ENCODE peak calls at places on chromosomes 5 and 9, in seven cellular contexts. E is IMR-90, R is colonic mucosa, N is H1, G is SK-N-SH, H is MM.1S, Q is PC-3. A is an unnamed sample.

GRCh38 chr5:112646139-112646941 is 91.3 kb upstream of the APC start:
- DNase-seq in E (no peak), R (no peak), N (no peak), G (no peak), H (no peak), Q (no peak), A (no peak)

GRCh38 chr5:145236127-145236526 is 599.0 kb downstream of the PRELID2 start:
- DNase-seq in E (peak), R (no peak), N (no peak), G (no peak), H (no peak), Q (no peak), A (no peak)

GRCh38 chr5:13987843-13988464 is 43.5 kb upstream of the DNAH5 start:
- DNase-seq in E (peak), R (peak), N (no peak), G (peak), H (peak), Q (peak), A (peak)

GRCh38 chr9:83197611-83198010 is 134.7 kb upstream of the RASEF start:
- DNase-seq in E (no peak), R (no peak), N (no peak), G (no peak), H (no peak), Q (no peak), A (no peak)

GRCh38 chr5:169024426-169024825 is 276.5 kb downstream of the SLIT3 start:
- DNase-seq in E (no peak), R (no peak), N (no peak), G (no peak), H (no peak), Q (no peak), A (no peak)

GRCh38 chr5:154708845-154709244 is 46.3 kb upstream of the LARP1 start:
- DNase-seq in E (peak), R (no peak), N (no peak), G (no peak), H (no peak), Q (peak), A (no peak)

GRCh38 chr5:128671861-128672414 is 133.9 kb upstream of the FBN2 start:
- DNase-seq in E (no peak), R (no peak), N (no peak), G (no peak), H (no peak), Q (no peak), A (no peak)

GRCh38 chr5:96228449-96228848 is 204.6 kb downstream of the PCSK1 start:
- DNase-seq in E (peak), R (no peak), N (no peak), G (no peak), H (no peak), Q (peak), A (no peak)

GRCh38 chr5:122465086-122465485 is 153.0 kb downstream of the SNCAIP start:
- DNase-seq in E (no peak), R (no peak), N (no peak), G (no peak), H (no peak), Q (no peak), A (no peak)

GRCh38 chr5:139847790-139848507 is 52.3 kb downstream of the PSD2 start:
- DNase-seq in E (no peak), R (peak), N (no peak), G (peak), H (peak), Q (no peak), A (peak)

GRCh38 chr9:82475584-82476328 is 487.2 kb downstream of the SPATA31D1 start:
- DNase-seq in E (no peak), R (peak), N (no peak), G (no peak), H (no peak), Q (no peak), A (no peak)

GRCh38 chr9:137372693-137373610 is 50.0 kb downstream of the EXD3 start:
- DNase-seq in E (no peak), R (no peak), N (no peak), G (no peak), H (no peak), Q (no peak), A (no peak)

GRCh38 chr9:121737481-121737931 is 86.1 kb downstream of the DAB2IP start:
- DNase-seq in E (no peak), R (no peak), N (no peak), G (no peak), H (no peak), Q (no peak), A (no peak)

GRCh38 chr9:121478816-121479676 is 20.6 kb downstream of the GGTA1 start:
- DNase-seq in E (no peak), R (no peak), N (no peak), G (no peak), H (no peak), Q (no peak), A (no peak)

GRCh38 chr9:124346347-124347163 is 68.7 kb downstream of the PSMB7 start:
- DNase-seq in E (no peak), R (no peak), N (no peak), G (no peak), H (no peak), Q (no peak), A (no peak)

DNA sequence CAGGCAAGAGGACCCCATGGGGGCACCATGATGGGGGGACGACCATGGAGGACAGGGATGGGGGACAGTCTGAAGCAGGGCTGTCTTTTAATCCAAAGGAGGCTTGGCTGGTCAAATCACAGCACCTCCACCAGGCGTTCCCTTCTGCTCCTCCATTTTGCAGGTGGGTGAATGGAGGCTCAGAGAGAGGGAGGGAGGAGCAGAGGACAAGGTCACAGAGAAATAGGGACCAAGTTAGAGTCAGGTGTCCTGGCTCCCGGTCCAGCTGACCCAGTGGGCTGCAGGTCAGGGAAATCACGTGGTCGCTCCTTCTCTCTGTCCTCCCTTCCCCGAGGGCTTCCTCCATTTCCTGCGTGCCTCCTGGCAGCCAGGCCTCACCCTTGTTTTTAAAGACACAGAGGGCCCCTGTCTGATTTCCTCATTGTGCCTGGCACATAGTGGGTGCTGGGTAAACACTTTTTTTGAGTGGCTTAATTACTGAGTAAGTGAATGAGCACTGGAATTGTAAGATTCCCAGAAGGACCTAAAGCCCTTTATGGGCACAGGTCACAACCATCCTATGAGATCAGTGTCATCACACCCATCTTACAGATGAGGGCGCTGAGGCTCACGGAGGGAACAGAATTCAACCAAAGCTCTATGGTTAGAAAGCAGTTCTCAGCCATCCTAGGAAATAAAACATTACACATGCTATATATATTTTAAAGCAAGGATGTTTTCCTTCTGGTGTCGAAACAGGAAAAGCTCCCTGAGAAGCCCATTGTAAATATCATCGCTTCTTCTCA is 156.2 kb upstream of the SMIM23 start:
- DNase-seq in E (peak), R (no peak), N (no peak), G (no peak), H (peak), Q (peak), A (peak)
- H3K4me3 ChIP-seq in E (no peak), R (no peak), N (no peak), G (no peak), H (peak), Q (peak), A (no peak)

GRCh38 chr5:17252543-17252942 is 35.1 kb downstream of the BASP1 start:
- DNase-seq in E (peak), R (no peak), N (no peak), G (no peak), H (no peak), Q (peak), A (no peak)

GRCh38 chr5:17243287-17244063 is 26.0 kb downstream of the BASP1 start:
- DNase-seq in E (no peak), R (no peak), N (no peak), G (no peak), H (no peak), Q (no peak), A (no peak)

GRCh38 chr5:17248999-17249634 is 31.7 kb downstream of the BASP1 start:
- DNase-seq in E (peak), R (no peak), N (peak), G (no peak), H (no peak), Q (peak), A (no peak)
- TF ChIP-seq CTCF in E (no peak), R (no peak), N (no peak), G (no peak), H (no peak), Q (no peak), A (peak)

GRCh38 chr9:8718121-8718725 is 918.6 kb upstream of the DMAC1 start:
- DNase-seq in E (peak), R (no peak), N (no peak), G (no peak), H (no peak), Q (no peak), A (no peak)
- H3K9ac ChIP-seq in E (no peak), R (no peak), N (no peak), G (no peak), H (no peak), Q (no peak), A (no peak)

DNA sequence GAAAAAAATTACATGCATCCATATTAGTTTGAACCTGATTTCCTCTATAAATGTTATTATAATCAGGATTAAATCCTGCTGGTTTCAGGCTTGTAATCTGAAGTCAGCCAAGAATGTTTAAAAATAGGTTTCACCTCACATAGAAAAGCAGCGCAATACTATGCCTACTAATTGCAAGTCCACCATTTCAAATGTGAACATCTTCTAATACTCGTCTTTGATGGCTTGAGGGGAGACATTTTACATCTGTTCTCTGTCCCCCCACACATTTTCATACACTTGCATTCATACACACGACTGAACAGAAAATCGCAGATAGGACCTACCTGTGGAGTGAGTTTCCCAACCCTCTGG is 41.8 kb downstream of the FREM1 start:
- DNase-seq in E (no peak), R (no peak), N (no peak), G (no peak), H (no peak), Q (no peak), A (no peak)
- H3K4me3 ChIP-seq in E (no peak), R (no peak), N (no peak), G (no peak), H (no peak), Q (no peak), A (no peak)

DNA sequence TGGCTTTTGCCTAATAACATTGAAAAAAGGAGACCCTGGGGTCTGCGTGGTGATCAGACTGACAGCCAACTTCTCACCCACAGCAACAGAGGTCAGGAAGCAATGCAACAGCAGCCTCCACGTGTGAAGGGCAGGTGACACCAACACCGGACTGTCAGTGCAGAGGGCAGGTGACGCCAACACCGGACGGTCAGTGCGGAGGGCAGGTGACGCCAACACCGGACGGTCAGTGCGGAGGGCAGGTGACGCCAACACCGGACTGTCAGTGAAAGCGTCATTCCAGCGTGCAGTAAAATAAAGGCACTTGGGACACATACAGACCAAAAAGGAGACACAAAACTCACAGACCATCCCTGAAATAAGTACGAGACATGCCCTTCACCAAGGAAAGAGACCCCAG is 37.2 kb upstream of the CEP72 start:
- DNase-seq in E (no peak), R (no peak), N (no peak), G (no peak), H (no peak), Q (no peak), A (no peak)
- TF ChIP-seq CTCF in E (no peak), R (no peak), N (no peak), G (no peak), H (no peak), Q (no peak), A (no peak)

GRCh38 chr9:113522858-113523257 is 59.3 kb downstream of the RGS3 start:
- DNase-seq in E (no peak), R (no peak), N (no peak), G (no peak), H (no peak), Q (no peak), A (no peak)
- H3K9ac ChIP-seq in E (no peak), R (peak), N (no peak), G (no peak), H (peak), Q (no peak), A (no peak)

DNA sequence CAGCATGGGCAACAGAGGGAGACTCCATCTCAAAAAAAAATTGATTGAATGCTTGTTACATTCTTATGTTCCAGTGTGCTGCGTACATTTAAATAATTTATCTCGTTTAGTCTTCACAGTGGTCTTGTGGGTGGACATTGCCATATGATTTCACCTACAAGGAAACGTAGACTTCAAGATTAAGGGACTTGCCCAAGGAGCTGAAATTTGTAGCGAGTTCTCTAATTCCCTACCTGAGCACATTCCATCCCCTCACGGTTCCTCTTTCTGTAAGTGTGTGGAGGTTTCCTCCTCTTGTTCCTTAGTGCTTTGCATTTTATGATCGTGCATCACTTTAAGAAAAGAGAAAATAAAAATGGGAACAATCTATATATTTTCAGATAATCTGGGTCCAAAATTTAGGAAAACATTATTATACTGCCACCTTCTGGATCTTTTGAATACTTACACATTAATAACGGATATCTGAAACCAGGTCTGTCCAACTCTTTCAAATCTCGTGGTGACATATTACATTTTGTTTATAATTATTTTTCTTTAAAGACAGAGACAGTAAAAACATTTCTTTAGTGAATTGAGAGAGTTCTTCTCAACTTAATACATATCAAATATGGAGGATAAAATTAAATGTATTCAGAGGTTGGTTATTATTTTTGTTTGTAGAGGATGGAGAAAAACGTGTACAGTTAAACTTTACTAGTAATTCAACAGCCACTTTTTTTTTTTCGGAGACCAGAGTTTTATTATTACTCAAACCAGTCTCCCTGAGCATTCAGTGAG is 29.9 kb upstream of the C7 start:
- DNase-seq in E (peak), R (no peak), N (no peak), G (peak), H (peak), Q (peak), A (peak)
- H3K4me3 ChIP-seq in E (no peak), R (no peak), N (no peak), G (peak), H (no peak), Q (no peak), A (no peak)

GRCh38 chr9:70145981-70146380 is 102.3 kb downstream of the MAMDC2 start:
- DNase-seq in E (no peak), R (no peak), N (no peak), G (no peak), H (no peak), Q (no peak), A (no peak)

GRCh38 chr9:70144131-70144503 is 100.5 kb downstream of the MAMDC2 start:
- DNase-seq in E (no peak), R (no peak), N (no peak), G (no peak), H (no peak), Q (no peak), A (no peak)

GRCh38 chr9:70137577-70137976 is 93.9 kb downstream of the MAMDC2 start:
- DNase-seq in E (no peak), R (no peak), N (no peak), G (no peak), H (no peak), Q (no peak), A (no peak)

GRCh38 chr9:70143394-70144130 is 99.9 kb downstream of the MAMDC2 start:
- DNase-seq in E (peak), R (no peak), N (no peak), G (no peak), H (no peak), Q (no peak), A (no peak)

GRCh38 chr9:70142101-70142500 is 98.5 kb downstream of the MAMDC2 start:
- DNase-seq in E (no peak), R (no peak), N (no peak), G (no peak), H (no peak), Q (no peak), A (no peak)
- TF ChIP-seq CTCF in E (no peak), R (no peak), N (no peak), G (no peak), H (no peak), Q (no peak), A (no peak)

GRCh38 chr9:98019098-98019497 is 36.0 kb downstream of the ANP32B start:
- DNase-seq in E (no peak), R (no peak), N (no peak), G (no peak), H (no peak), Q (no peak), A (no peak)
- H3K9ac ChIP-seq in E (no peak), R (peak), N (no peak), G (no peak), H (no peak), Q (no peak), A (no peak)

GRCh38 chr5:132746592-132747063 is 598 bp upstream of the CCNI2 start:
- DNase-seq in E (no peak), R (peak), N (no peak), G (no peak), H (no peak), Q (no peak), A (peak)
- H3K4me3 ChIP-seq in E (peak), R (peak), N (peak), G (peak), H (peak), Q (no peak), A (peak)

A was measured in endodermal cell.